ENCODE peak calls at places on chromosomes 13 and 19, in seven cellular contexts. I, Q, L, T, G, O and V are unnamed samples. For H3K27me3, the result is how much of the 10 kb centered on the place peaks cover.

GRCh38 chr19:41706741-41707501 is 1.5 kb upstream of the CEACAM5 start:
- DNase-seq in I (peak), Q (peak), L (peak), T (no peak), G (peak), O (peak), V (peak)

GRCh38 chr13:84430441-84430840 is 548.2 kb upstream of the SLITRK1 start:
- DNase-seq in I (no peak), Q (no peak), L (no peak), T (no peak), G (no peak), O (no peak), V (no peak)

GRCh38 chr19:50639121-50640112 is at the start of gene SYT3:
- DNase-seq in I (peak), Q (peak), L (peak), T (no peak), G (peak), O (peak), V (peak)

GRCh38 chr13:48511621-48512232 is 21.2 kb downstream of the RCBTB2 start:
- DNase-seq in I (peak), Q (no peak), L (no peak), T (no peak), G (no peak), O (no peak), V (no peak)

GRCh38 chr19:22595422-22595821 is 38.7 kb upstream of the ZNF492 start:
- DNase-seq in I (no peak), Q (no peak), L (no peak), T (no peak), G (no peak), O (no peak), V (no peak)

GRCh38 chr13:113034451-113035208 is 65.6 kb downstream of the MCF2L start:
- DNase-seq in I (peak), Q (peak), L (peak), T (no peak), G (no peak), O (peak), V (no peak)

GRCh38 chr19:49560358-49560900 is 19.9 kb downstream of the NOSIP start:
- DNase-seq in I (no peak), Q (no peak), L (no peak), T (no peak), G (peak), O (peak), V (no peak)

GRCh38 chr19:47000373-47000772 is 19.3 kb upstream of the NPAS1 start:
- DNase-seq in I (no peak), Q (no peak), L (no peak), T (no peak), G (no peak), O (no peak), V (no peak)

GRCh38 chr19:48752511-48753365 is at the start of gene FUT1:
- DNase-seq in I (peak), Q (peak), L (peak), T (no peak), G (peak), O (peak), V (peak)

GRCh38 chr19:40366697-40367561 is 18.4 kb downstream of the PLD3 start:
- DNase-seq in I (peak), Q (peak), L (peak), T (no peak), G (no peak), O (no peak), V (peak)

GRCh38 chr19:21082011-21082975 is at the start of gene ZNF714:
- DNase-seq in I (peak), Q (peak), L (peak), T (peak), G (peak), O (peak), V (peak)

DNA sequence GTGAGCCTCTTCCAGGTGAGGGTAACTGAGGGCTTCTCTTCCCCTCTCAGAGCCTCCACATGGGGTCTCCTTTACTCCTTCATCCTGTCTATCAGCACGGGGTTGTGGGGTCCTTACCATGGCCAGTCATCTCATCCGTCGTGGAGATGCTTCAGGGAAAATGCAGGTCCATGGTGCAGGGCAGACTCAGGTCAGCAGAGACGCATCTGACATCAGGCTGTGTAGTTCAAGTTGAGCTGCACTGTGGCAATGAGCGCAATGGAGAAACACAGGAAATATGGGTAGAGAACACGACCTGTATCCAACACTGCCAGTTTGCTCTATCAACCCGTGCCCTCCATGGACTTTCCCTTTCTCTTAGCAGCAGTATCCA is 13.9 kb downstream of the LILRA5 start:
- DNase-seq in I (no peak), Q (no peak), L (no peak), T (no peak), G (no peak), O (no peak), V (no peak)
- H3K27me3 ChIP-seq in I (half or more), Q (under half), L (under half), T (under half), G (under half), O (under half), V (under half)

GRCh38 chr19:11373166-11373884 is 1.1 kb upstream of the SWSAP1 start:
- DNase-seq in I (peak), Q (peak), L (no peak), T (no peak), G (no peak), O (no peak), V (no peak)
- H3K4me3 ChIP-seq in I (peak), Q (no peak), L (no peak), T (no peak), G (no peak), O (no peak), V (peak)

DNA sequence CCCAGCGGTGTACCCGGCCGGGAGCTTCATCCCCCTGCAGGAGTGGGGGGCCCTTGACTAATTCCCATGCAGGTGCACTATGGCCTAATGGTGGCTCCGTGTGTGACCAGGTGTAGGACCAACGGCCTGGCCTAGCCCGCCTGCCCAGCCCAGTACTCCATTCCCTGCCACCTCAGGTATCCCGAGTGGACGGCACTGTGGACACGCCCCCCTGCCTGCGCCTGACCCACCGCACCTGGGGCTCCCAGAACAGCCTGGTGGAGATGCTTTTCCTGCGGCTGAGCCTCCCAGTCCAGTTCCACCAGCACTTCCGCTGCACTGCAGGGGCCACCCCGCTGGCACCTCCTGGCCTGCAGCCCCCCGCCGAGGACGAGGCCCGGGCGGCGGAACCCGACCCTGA is 39.7 kb downstream of the RYR1 start:
- DNase-seq in I (no peak), Q (no peak), L (no peak), T (no peak), G (no peak), O (no peak), V (no peak)
- H3K27me3 ChIP-seq in I (under half), Q (under half), L (under half), T (under half), G (half or more), O (under half), V (under half)

DNA sequence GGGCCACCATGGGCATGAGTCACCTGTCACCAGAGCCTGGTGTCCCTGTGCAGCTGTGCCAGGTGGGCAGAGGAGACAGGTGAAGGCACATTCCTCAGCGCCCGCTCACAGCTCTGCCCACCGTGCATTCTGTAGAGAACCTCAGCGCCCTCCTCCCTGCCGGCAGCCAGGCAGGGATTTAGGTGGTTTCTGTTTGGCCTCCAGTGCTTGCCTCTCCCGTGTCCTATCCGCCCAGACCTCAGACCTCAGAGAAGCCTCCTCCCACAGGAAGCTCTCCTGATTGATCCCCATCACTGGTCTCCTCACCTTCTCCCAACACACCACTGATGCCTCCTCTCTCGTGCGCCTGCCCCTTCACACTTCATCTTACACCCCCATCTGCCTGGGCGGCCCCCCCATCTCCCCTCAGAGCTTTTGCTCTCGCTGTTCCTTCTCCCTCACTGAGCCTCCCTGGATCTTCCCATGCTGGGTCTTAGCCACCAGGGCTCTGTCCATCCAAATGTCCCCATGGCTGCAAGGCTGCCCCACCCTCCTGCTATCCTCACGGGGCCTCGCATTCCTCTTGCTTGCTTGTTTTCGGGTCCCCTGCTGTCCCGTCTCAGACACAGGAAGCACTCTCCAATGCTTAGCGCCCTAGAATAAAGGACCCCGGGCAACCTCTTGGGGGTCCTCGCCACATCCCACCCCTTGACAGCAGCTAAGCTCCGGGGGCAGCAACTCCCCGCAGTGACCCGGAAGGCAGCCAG is 23.9 kb downstream of the SH3GL1 start:
- DNase-seq in I (no peak), Q (peak), L (no peak), T (no peak), G (no peak), O (no peak), V (no peak)
- H3K4me3 ChIP-seq in I (peak), Q (no peak), L (no peak), T (peak), G (no peak), O (no peak), V (no peak)

GRCh38 chr13:31440132-31440531 is 240.4 kb downstream of the B3GLCT start:
- DNase-seq in I (no peak), Q (no peak), L (no peak), T (no peak), G (no peak), O (no peak), V (no peak)
- H3K27me3 ChIP-seq in I (under half), Q (under half), L (under half), T (under half), G (under half), O (under half), V (under half)

GRCh38 chr13:33280550-33280905 is 5.0 kb downstream of the STARD13 start:
- DNase-seq in I (no peak), Q (no peak), L (no peak), T (no peak), G (no peak), O (no peak), V (no peak)
- H3K4me3 ChIP-seq in I (no peak), Q (no peak), L (no peak), T (peak), G (peak), O (no peak), V (no peak)

GRCh38 chr13:95874286-95874685 is 178.9 kb downstream of the UGGT2 start:
- DNase-seq in I (no peak), Q (no peak), L (no peak), T (no peak), G (no peak), O (no peak), V (no peak)
- H3K27me3 ChIP-seq in I (under half), Q (under half), L (under half), T (under half), G (under half), O (under half), V (under half)

DNA sequence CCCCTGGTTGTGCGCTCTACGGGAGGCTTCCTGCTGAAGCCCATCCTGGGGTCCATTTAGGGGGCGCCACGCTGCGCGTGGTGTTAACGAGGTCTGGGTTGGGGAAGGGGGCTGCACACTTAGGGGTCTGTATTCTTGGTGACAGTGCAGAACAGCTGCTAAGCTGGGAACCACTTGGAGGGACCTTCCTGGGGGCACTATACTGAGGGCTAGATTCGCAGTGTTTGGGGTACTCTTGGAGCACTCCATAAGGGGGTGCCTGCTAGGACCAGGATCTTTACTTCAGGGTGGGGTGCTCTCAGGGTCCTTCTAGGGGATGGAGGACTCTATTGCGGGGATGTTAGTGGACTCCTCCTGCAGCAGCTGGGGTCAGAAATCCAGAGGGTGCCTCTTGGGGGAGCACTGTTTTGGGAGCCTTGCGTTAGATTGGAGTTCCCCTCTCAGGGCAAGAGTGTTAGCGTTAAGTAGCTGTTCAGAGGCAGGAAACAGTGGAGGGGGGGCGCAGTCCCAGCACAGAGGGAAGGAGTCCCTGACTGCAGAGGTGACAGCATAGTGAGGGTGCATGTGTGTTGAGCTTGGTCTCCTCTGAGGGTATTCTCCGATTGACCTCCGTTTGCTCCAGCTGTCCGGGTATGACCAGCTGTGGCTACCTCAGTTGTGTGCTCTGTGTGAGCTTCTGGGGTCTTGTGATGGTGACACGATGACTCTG is 1.1 kb downstream of the PDE4A start:
- DNase-seq in I (no peak), Q (no peak), L (no peak), T (no peak), G (no peak), O (no peak), V (no peak)
- H3K4me3 ChIP-seq in I (peak), Q (no peak), L (no peak), T (no peak), G (peak), O (no peak), V (no peak)

DNA sequence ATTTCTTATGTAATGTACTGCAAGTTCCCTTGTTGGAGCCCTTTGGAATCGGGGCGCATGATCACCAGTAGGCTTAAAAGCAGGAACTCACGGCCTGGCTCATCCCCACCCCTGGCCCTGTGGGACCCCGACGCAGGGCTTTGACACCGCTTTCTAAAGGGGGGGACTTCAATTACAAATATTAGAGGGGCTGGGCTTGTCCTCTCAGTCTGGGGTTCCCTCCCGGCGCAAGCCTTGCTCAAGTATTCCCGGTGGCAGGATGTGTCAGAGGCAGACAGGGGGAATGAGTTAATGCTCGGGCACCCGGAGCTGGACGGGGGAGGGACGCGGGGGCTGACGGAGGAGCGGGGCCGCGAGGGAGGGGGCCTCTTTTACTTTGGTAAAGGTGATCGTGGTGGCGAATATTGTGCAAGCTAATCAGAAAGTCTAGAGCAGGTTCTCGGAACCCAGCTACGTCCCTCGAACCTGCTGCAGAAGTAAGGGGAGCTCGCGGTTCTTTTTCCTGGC is 1.2 kb downstream of the FGF14 start:
- DNase-seq in I (peak), Q (peak), L (no peak), T (no peak), G (peak), O (no peak), V (peak)
- H3K27me3 ChIP-seq in I (under half), Q (half or more), L (under half), T (under half), G (under half), O (half or more), V (under half)

DNA sequence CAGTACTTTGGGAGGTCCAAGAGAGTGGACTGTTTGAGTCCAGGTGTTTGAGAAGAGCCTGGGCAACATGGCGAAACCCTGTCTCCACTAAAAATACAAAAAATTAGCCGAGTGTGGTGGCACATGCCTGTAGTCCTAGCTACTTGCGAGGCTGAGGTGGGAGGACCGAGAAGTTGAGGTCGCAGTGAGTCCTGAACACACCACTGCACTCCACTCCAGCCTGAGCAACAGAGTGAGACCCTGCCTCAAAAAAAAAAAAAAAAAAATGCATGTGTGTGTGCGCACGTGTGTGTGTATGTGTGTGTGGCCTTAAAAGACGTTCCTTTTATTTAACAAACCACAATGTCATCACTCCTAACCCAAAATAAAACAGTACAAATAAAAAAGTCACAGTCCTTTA is 62.6 kb downstream of the MAP4K1 start:
- DNase-seq in I (no peak), Q (no peak), L (no peak), T (no peak), G (no peak), O (no peak), V (peak)
- H3K4me3 ChIP-seq in I (no peak), Q (no peak), L (no peak), T (no peak), G (no peak), O (no peak), V (no peak)